ENCODE peak calls at places on chromosomes 3 and 15, in seven cellular contexts. X is HepG2, B is GM12891, W is K562, E is GM12878, P is H1, S is SK-N-SH. D is an unnamed sample.

GRCh38 chr3:161264771-161265343 is 43.7 kb downstream of the NMD3 start:
- DNase-seq in X (peak), B (no peak), W (no peak), E (no peak), P (no peak), S (no peak), D (no peak)

GRCh38 chr3:42708611-42709151 is 6.1 kb upstream of the HHATL start:
- DNase-seq in X (no peak), B (no peak), W (no peak), E (no peak), P (no peak), S (no peak), D (peak)

GRCh38 chr3:105915524-105915923 is 46.7 kb upstream of the CBLB start:
- DNase-seq in X (no peak), B (no peak), W (no peak), E (no peak), P (no peak), S (no peak), D (no peak)

GRCh38 chr3:43222594-43222993 is 63.7 kb upstream of the SNRK start:
- DNase-seq in X (no peak), B (no peak), W (no peak), E (no peak), P (no peak), S (no peak), D (no peak)

GRCh38 chr3:11549580-11550140 is 94.1 kb downstream of the VGLL4 start:
- DNase-seq in X (no peak), B (no peak), W (no peak), E (no peak), P (no peak), S (no peak), D (no peak)

GRCh38 chr3:50242778-50243551 is 7.0 kb downstream of the GNAI2 start:
- DNase-seq in X (no peak), B (no peak), W (peak), E (no peak), P (no peak), S (no peak), D (no peak)

GRCh38 chr3:170524072-170524471 is 61.8 kb downstream of the SLC7A14 start:
- DNase-seq in X (no peak), B (no peak), W (no peak), E (no peak), P (no peak), S (no peak), D (no peak)

GRCh38 chr3:71710906-71711494 is 14.2 kb downstream of the EIF4E3 start:
- DNase-seq in X (peak), B (no peak), W (peak), E (peak), P (no peak), S (peak), D (peak)

GRCh38 chr3:171376125-171376947 is 83.9 kb downstream of the TNIK start:
- DNase-seq in X (no peak), B (no peak), W (peak), E (no peak), P (no peak), S (no peak), D (no peak)

GRCh38 chr3:159877924-159878323 is 110.7 kb upstream of the IL12A start:
- DNase-seq in X (no peak), B (no peak), W (no peak), E (no peak), P (no peak), S (no peak), D (no peak)

GRCh38 chr15:82544431-82544830 is 4.2 kb upstream of the RPS17 start:
- DNase-seq in X (no peak), B (no peak), W (no peak), E (no peak), P (no peak), S (no peak), D (no peak)

GRCh38 chr3:106820726-106821362 is 556.4 kb upstream of the CCDC54 start:
- DNase-seq in X (no peak), B (no peak), W (no peak), E (no peak), P (no peak), S (no peak), D (no peak)

GRCh38 chr3:126977821-126978220 is 5.1 kb upstream of the PLXNA1 start:
- DNase-seq in X (no peak), B (no peak), W (no peak), E (no peak), P (no peak), S (no peak), D (no peak)

GRCh38 chr3:113769551-113769950 is 22.7 kb downstream of the ATP6V1A start:
- DNase-seq in X (peak), B (no peak), W (no peak), E (no peak), P (no peak), S (peak), D (no peak)

GRCh38 chr3:50261505-50261904 is 7.4 kb upstream of the SEMA3B start:
- DNase-seq in X (no peak), B (no peak), W (no peak), E (no peak), P (no peak), S (no peak), D (no peak)

GRCh38 chr3:66722675-66723074 is 221.9 kb upstream of the LRIG1 start:
- DNase-seq in X (no peak), B (no peak), W (no peak), E (no peak), P (no peak), S (no peak), D (no peak)

GRCh38 chr15:90143176-90143655 is 40.9 kb upstream of the IDH2 start:
- DNase-seq in X (no peak), B (peak), W (peak), E (no peak), P (peak), S (peak), D (peak)

GRCh38 chr3:194332858-194333211 is 18.3 kb downstream of the CPN2 start:
- DNase-seq in X (peak), B (no peak), W (no peak), E (no peak), P (no peak), S (no peak), D (no peak)

GRCh38 chr3:3105246-3105645 is 4.9 kb downstream of the IL5RA start:
- DNase-seq in X (no peak), B (no peak), W (no peak), E (no peak), P (no peak), S (no peak), D (no peak)

GRCh38 chr3:137612293-137612692 is 151.8 kb upstream of the SOX14 start:
- DNase-seq in X (no peak), B (no peak), W (no peak), E (no peak), P (peak), S (no peak), D (no peak)

GRCh38 chr15:59069430-59069829 is 35.5 kb upstream of the CCNB2 start:
- DNase-seq in X (peak), B (no peak), W (no peak), E (no peak), P (no peak), S (no peak), D (no peak)

GRCh38 chr3:187714404-187714979 is 12.1 kb upstream of the RTP2 start:
- DNase-seq in X (peak), B (peak), W (peak), E (no peak), P (no peak), S (peak), D (peak)

GRCh38 chr3:129045675-129046036 is 14.9 kb upstream of the GP9 start:
- DNase-seq in X (no peak), B (no peak), W (no peak), E (no peak), P (no peak), S (peak), D (peak)

GRCh38 chr15:63598467-63599400 is 1.5 kb downstream of the FBXL22 start:
- DNase-seq in X (peak), B (no peak), W (no peak), E (no peak), P (no peak), S (peak), D (no peak)

GRCh38 chr3:31724681-31725080 is 192.0 kb downstream of the STT3B start:
- DNase-seq in X (no peak), B (no peak), W (peak), E (no peak), P (no peak), S (peak), D (no peak)

GRCh38 chr3:137409584-137409983 is 354.5 kb upstream of the SOX14 start:
- DNase-seq in X (no peak), B (no peak), W (no peak), E (no peak), P (no peak), S (no peak), D (no peak)

GRCh38 chr3:105521803-105522202 is 155.1 kb downstream of the ALCAM start:
- DNase-seq in X (no peak), B (no peak), W (no peak), E (no peak), P (no peak), S (no peak), D (no peak)

GRCh38 chr3:130677310-130677709 is 69.3 kb downstream of the PIK3R4 start:
- DNase-seq in X (no peak), B (no peak), W (peak), E (no peak), P (no peak), S (no peak), D (no peak)

GRCh38 chr3:15623535-15624450 is 22.2 kb downstream of the BTD start:
- DNase-seq in X (no peak), B (no peak), W (no peak), E (no peak), P (no peak), S (no peak), D (no peak)

GRCh38 chr15:67240235-67241131 is 14.0 kb downstream of the AAGAB start:
- DNase-seq in X (peak), B (no peak), W (peak), E (peak), P (no peak), S (peak), D (no peak)

GRCh38 chr15:63056843-63057242 is 14.3 kb downstream of the TPM1 start:
- DNase-seq in X (no peak), B (no peak), W (no peak), E (no peak), P (no peak), S (no peak), D (no peak)

GRCh38 chr3:175511219-175511780 is 652.2 kb downstream of the NAALADL2 start:
- DNase-seq in X (no peak), B (no peak), W (no peak), E (no peak), P (no peak), S (no peak), D (no peak)

GRCh38 chr3:34178415-34178814 is 380.0 kb downstream of the PDCD6IP start:
- DNase-seq in X (no peak), B (no peak), W (no peak), E (no peak), P (no peak), S (no peak), D (no peak)

GRCh38 chr15:70152070-70152480 is 54.4 kb upstream of the TLE3 start:
- DNase-seq in X (no peak), B (no peak), W (no peak), E (no peak), P (no peak), S (no peak), D (no peak)

GRCh38 chr3:86180696-86181095 is 810.3 kb downstream of the VGLL3 start:
- DNase-seq in X (peak), B (no peak), W (no peak), E (no peak), P (no peak), S (peak), D (no peak)

GRCh38 chr3:12442654-12443501 is 41.4 kb upstream of the TSEN2 start:
- DNase-seq in X (no peak), B (no peak), W (no peak), E (no peak), P (no peak), S (no peak), D (no peak)

GRCh38 chr3:195537995-195538394 is 5.1 kb downstream of the PPP1R2 start:
- DNase-seq in X (no peak), B (no peak), W (no peak), E (peak), P (no peak), S (no peak), D (no peak)
- TF ChIP-seq TAF1 in X (no peak), B (no peak), W (no peak), E (no peak), P (no peak), S (no peak), D (no peak)

GRCh38 chr3:102151935-102152334 is 282.9 kb upstream of the ZPLD1 start:
- DNase-seq in X (no peak), B (no peak), W (no peak), E (no peak), P (no peak), S (no peak), D (no peak)

GRCh38 chr3:102158080-102158756 is 276.6 kb upstream of the ZPLD1 start:
- DNase-seq in X (no peak), B (no peak), W (no peak), E (no peak), P (no peak), S (no peak), D (no peak)

GRCh38 chr3:102159810-102160451 is 274.9 kb upstream of the ZPLD1 start:
- DNase-seq in X (no peak), B (no peak), W (no peak), E (no peak), P (no peak), S (no peak), D (no peak)

GRCh38 chr3:102161362-102162006 is 273.3 kb upstream of the ZPLD1 start:
- DNase-seq in X (no peak), B (no peak), W (no peak), E (no peak), P (no peak), S (no peak), D (no peak)

GRCh38 chr3:102156426-102156825 is 278.4 kb upstream of the ZPLD1 start:
- DNase-seq in X (no peak), B (no peak), W (no peak), E (no peak), P (no peak), S (no peak), D (no peak)
- TF ChIP-seq TAF1 in X (no peak), B (no peak), W (no peak), E (no peak), P (no peak), S (no peak), D (no peak)

GRCh38 chr15:95987299-95987698 is 343.2 kb upstream of the NR2F2 start:
- DNase-seq in X (no peak), B (no peak), W (no peak), E (no peak), P (no peak), S (no peak), D (no peak)

GRCh38 chr15:95988574-95988887 is 342.0 kb upstream of the NR2F2 start:
- DNase-seq in X (peak), B (no peak), W (peak), E (no peak), P (no peak), S (no peak), D (no peak)

GRCh38 chr15:95989392-95989791 is 341.1 kb upstream of the NR2F2 start:
- DNase-seq in X (no peak), B (no peak), W (no peak), E (no peak), P (no peak), S (no peak), D (no peak)

GRCh38 chr15:95990833-95991232 is 339.7 kb upstream of the NR2F2 start:
- DNase-seq in X (no peak), B (no peak), W (no peak), E (peak), P (no peak), S (no peak), D (no peak)

DNA sequence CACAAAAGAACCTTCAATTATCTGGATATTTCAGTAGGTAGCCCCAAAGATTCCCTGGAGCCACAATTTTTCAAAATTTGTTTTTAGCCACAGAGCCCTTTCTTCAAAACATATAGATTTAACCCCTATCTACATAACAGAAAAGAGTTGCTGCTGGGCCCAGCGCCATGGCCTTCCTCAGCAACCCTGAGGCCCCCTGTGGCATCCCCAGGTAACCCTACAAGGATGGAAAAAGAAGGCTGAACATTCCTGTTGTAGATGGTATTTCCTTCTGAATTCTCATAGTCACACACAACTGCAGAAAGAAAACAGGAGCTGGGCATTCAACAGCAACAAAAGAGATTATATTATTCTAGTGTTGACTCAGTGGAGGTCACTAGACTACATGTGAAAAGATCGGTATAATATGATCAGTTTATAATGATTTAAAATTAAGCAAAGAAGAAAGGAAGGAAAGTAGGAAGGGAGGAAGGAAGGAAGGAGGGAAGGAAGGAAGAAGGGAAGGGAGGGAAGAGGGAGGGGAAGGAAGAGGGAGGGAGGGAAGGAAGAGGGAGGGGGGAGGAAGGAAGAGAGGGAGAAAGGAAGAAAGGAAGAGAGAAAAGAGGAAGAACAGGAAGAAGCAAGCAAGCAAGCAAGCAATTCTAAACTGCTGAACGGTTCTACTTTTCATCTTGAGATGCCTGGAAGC is 342.5 kb upstream of the NR2F2 start:
- DNase-seq in X (no peak), B (no peak), W (no peak), E (no peak), P (no peak), S (no peak), D (no peak)
- TF ChIP-seq TAF1 in X (no peak), B (no peak), W (no peak), E (no peak), P (no peak), S (no peak), D (no peak)

GRCh38 chr3:101779808-101780366 is 876 bp downstream of the NXPE3 start:
- DNase-seq in X (no peak), B (no peak), W (peak), E (no peak), P (no peak), S (peak), D (no peak)

GRCh38 chr3:101778385-101779046 is 495 bp upstream of the NXPE3 start:
- DNase-seq in X (no peak), B (no peak), W (no peak), E (no peak), P (no peak), S (no peak), D (no peak)

GRCh38 chr3:101779047-101779807 is at the start of gene NXPE3:
- DNase-seq in X (peak), B (peak), W (peak), E (peak), P (peak), S (peak), D (peak)

GRCh38 chr3:101781166-101781565 is 2.2 kb downstream of the NXPE3 start:
- DNase-seq in X (no peak), B (no peak), W (no peak), E (no peak), P (no peak), S (no peak), D (no peak)

GRCh38 chr3:101780661-101781060 is 1.6 kb downstream of the NXPE3 start:
- DNase-seq in X (peak), B (no peak), W (peak), E (no peak), P (no peak), S (peak), D (no peak)
- TF ChIP-seq TAF1 in X (no peak), B (no peak), W (no peak), E (no peak), P (no peak), S (no peak), D (no peak)

GRCh38 chr15:31004220-31004733 is 12.8 kb upstream of the MTMR10 start:
- DNase-seq in X (no peak), B (peak), W (no peak), E (peak), P (no peak), S (no peak), D (no peak)
- TF ChIP-seq TAF1 in X (no peak), B (no peak), W (no peak), E (peak), P (no peak), S (no peak), D (peak)

GRCh38 chr3:125150525-125151436 is 61.8 kb downstream of the SLC12A8 start:
- DNase-seq in X (peak), B (no peak), W (peak), E (no peak), P (no peak), S (peak), D (no peak)
- TF ChIP-seq TAF1 in X (no peak), B (no peak), W (no peak), E (no peak), P (no peak), S (no peak), D (no peak)

GRCh38 chr3:164883161-164883560 is 195.1 kb downstream of the SI start:
- DNase-seq in X (no peak), B (no peak), W (no peak), E (no peak), P (no peak), S (no peak), D (no peak)
- TF ChIP-seq TAF1 in X (no peak), B (no peak), W (no peak), E (no peak), P (no peak), S (no peak), D (no peak)

GRCh38 chr3:36969540-36970432 is 23.1 kb downstream of the EPM2AIP1 start:
- DNase-seq in X (peak), B (peak), W (peak), E (peak), P (no peak), S (peak), D (peak)
- TF ChIP-seq TAF1 in X (no peak), B (no peak), W (peak), E (no peak), P (no peak), S (no peak), D (no peak)